ENCODE peak calls at places on chromosomes 1 and 21, in six cellular contexts. T, X, D, Y, F and A are unnamed samples.
A peak's percentile ranks its signal among the peaks of the same experiment; 100 is the strongest.

GRCh38 chr21:28884481-28884880 is 108.2 kb downstream of the LTN1 start:
- DNase-seq in Y (no peak), D (no peak), F (no peak), T (no peak), X (peak; percentile 19), A (no peak)

GRCh38 chr21:27476696-27477095 is 509.8 kb upstream of the ADAMTS5 start:
- DNase-seq in T (no peak), X (no peak), F (no peak), Y (no peak), D (no peak), A (no peak)

GRCh38 chr1:40622936-40623629 is 42.4 kb downstream of the RIMS3 start:
- DNase-seq in T (no peak), F (no peak), Y (no peak), X (no peak), D (no peak), A (no peak)

GRCh38 chr1:35569956-35570355 is 3.2 kb upstream of the TFAP2E start:
- DNase-seq in T (no peak), Y (no peak), X (no peak), D (no peak), F (no peak), A (no peak)

GRCh38 chr1:156812293-156812990 is 4.2 kb downstream of the SH2D2A start:
- DNase-seq in X (no peak), D (no peak), T (no peak), Y (no peak), F (no peak), A (no peak)

GRCh38 chr1:241536969-241537368 is 4.8 kb downstream of the KMO start:
- DNase-seq in T (no peak), Y (no peak), D (no peak), F (no peak), X (no peak), A (no peak)

GRCh38 chr1:203168256-203168786 is 7.3 kb downstream of the MYBPH start:
- DNase-seq in F (no peak), T (no peak), X (no peak), D (no peak), Y (no peak), A (no peak)

GRCh38 chr1:27141266-27142003 is 13.5 kb downstream of the SLC9A1 start:
- DNase-seq in Y (no peak), T (no peak), D (no peak), X (peak; percentile 71), F (no peak), A (peak; percentile 56)

GRCh38 chr1:3898994-3899775 is 887 bp downstream of the C1orf174 start:
- DNase-seq in F (peak; percentile 40), Y (no peak), D (no peak), X (peak; percentile 87), T (no peak), A (no peak)

GRCh38 chr1:53110370-53111072 is 31.9 kb downstream of the SLC1A7 start:
- DNase-seq in T (no peak), D (no peak), F (no peak), X (no peak), Y (no peak), A (peak; percentile 53)

GRCh38 chr1:39081266-39082139 is 55.4 kb downstream of the NDUFS5 start:
- DNase-seq in X (no peak), D (no peak), T (no peak), Y (peak; percentile 60), F (peak; percentile 67), A (no peak)

GRCh38 chr1:43930168-43930948 is 3.2 kb upstream of the ARTN start:
- DNase-seq in F (no peak), Y (no peak), X (peak; percentile 85), D (no peak), T (peak; percentile 49), A (no peak)

GRCh38 chr1:227779021-227779441 is 36.4 kb upstream of the PRSS38 start:
- DNase-seq in Y (no peak), X (no peak), D (no peak), T (no peak), F (no peak), A (no peak)

GRCh38 chr21:30233228-30233627 is 17.3 kb upstream of the CLDN8 start:
- DNase-seq in X (no peak), T (no peak), Y (no peak), F (no peak), D (no peak), A (no peak)

GRCh38 chr1:115426271-115426771 is 88.3 kb upstream of the NGF start:
- DNase-seq in F (no peak), D (peak; percentile 37), X (no peak), T (no peak), Y (peak; percentile 92), A (no peak)

GRCh38 chr1:35111106-35111505 is 31.9 kb downstream of the ZMYM1 start:
- DNase-seq in T (no peak), Y (no peak), X (no peak), D (no peak), F (no peak), A (no peak)

GRCh38 chr21:32426592-32427051 is 14.1 kb downstream of the EVA1C start:
- DNase-seq in D (no peak), X (no peak), T (no peak), F (no peak), Y (no peak), A (no peak)

GRCh38 chr1:94143173-94143808 is 22.3 kb upstream of the ABCA4 start:
- DNase-seq in D (no peak), Y (no peak), F (no peak), T (no peak), X (no peak), A (no peak)

GRCh38 chr1:172976222-172977041 is 74.3 kb downstream of the TNFSF18 start:
- DNase-seq in T (no peak), X (no peak), F (no peak), Y (no peak), D (no peak), A (no peak)

GRCh38 chr1:169348356-169349036 is 19.1 kb downstream of the NME7 start:
- DNase-seq in F (peak; percentile 69), D (no peak), Y (no peak), X (peak; percentile 69), T (peak; percentile 57), A (no peak)

GRCh38 chr1:161300478-161300877 is 9.3 kb downstream of the MPZ start:
- DNase-seq in Y (no peak), D (no peak), T (no peak), F (no peak), X (no peak), A (no peak)

GRCh38 chr1:26786437-26787380 is 1.0 kb upstream of the PIGV start:
- DNase-seq in Y (peak; percentile 82), D (peak; percentile 35), T (no peak), F (peak; percentile 73), X (peak; percentile 69), A (peak; percentile 65)

GRCh38 chr1:150578278-150579109 is 916 bp downstream of the MCL1 start:
- DNase-seq in X (peak; percentile 55), D (peak; percentile 54), T (no peak), F (peak; percentile 69), Y (peak; percentile 72), A (peak; percentile 80)

GRCh38 chr1:234672349-234673135 is 62.6 kb upstream of the IRF2BP2 start:
- DNase-seq in T (no peak), Y (no peak), F (no peak), D (no peak), X (no peak), A (no peak)
- H3K4me1 ChIP-seq in T (no peaks in the 10 kb centered on the region), Y (no peaks in the 10 kb centered on the region), F (peaks cover 12% of the 10 kb centered on the region), D (no peaks in the 10 kb centered on the region), X (peaks cover 4% of the 10 kb centered on the region), A (peaks cover 3% of the 10 kb centered on the region)

GRCh38 chr21:15445327-15445726 is 284.5 kb upstream of the USP25 start:
- DNase-seq in F (no peak), Y (no peak), X (peak; percentile 68), T (no peak), D (no peak), A (no peak)
- H3K4me1 ChIP-seq in F (no peaks in the 10 kb centered on the region), Y (no peaks in the 10 kb centered on the region), X (peaks cover 22% of the 10 kb centered on the region), T (no peaks in the 10 kb centered on the region), D (no peaks in the 10 kb centered on the region), A (no peaks in the 10 kb centered on the region)

DNA sequence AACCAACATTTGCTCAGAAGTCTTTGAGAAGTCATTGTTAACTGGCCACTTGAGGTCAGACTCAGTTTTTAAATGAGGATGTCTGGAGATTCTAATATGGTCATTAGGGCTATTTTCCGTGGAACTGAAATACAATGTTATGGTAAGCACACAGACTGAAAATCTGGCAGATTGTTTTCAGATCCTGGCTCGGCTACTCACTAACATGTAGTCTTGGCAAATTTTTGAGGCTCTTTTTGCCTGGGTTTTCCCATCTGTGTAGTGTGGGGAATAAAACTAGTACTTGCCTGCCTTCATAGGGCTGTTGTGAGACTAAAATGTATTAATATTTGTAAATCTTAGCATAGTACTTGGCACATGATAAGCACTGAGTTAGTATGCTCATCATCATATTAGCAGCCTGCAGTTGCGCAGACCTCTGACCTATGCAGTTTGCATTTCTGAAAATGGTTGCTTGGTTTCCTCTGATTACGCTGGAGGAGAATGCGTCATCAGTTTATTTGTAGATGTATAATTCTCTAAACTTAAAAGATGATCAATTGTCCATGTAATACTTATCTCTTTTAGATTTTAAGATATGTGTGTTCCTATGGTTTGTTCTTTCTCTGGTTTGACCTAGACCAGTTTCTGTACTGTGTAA is 100.9 kb downstream of the C1orf21 start:
- DNase-seq in F (no peak), T (no peak), X (no peak), Y (no peak), D (no peak), A (no peak)
- H3K4me1 ChIP-seq in F (peaks cover 20% of the 10 kb centered on the region), T (peaks cover 10% of the 10 kb centered on the region), X (peaks cover 40% of the 10 kb centered on the region), Y (no peaks in the 10 kb centered on the region), D (peaks cover 59% of the 10 kb centered on the region), A (peaks cover 56% of the 10 kb centered on the region)

GRCh38 chr1:207948536-207949250 is 37.8 kb upstream of the CD34 start:
- DNase-seq in Y (no peak), D (no peak), X (no peak), F (no peak), T (no peak), A (no peak)

GRCh38 chr1:207941664-207942063 is 30.7 kb upstream of the CD34 start:
- DNase-seq in Y (peak; percentile 86), X (no peak), D (peak; percentile 37), F (no peak), T (no peak), A (peak; percentile 49)

GRCh38 chr1:207949571-207950195 is 38.8 kb upstream of the CD34 start:
- DNase-seq in F (no peak), Y (no peak), D (no peak), T (no peak), X (no peak), A (no peak)

DNA sequence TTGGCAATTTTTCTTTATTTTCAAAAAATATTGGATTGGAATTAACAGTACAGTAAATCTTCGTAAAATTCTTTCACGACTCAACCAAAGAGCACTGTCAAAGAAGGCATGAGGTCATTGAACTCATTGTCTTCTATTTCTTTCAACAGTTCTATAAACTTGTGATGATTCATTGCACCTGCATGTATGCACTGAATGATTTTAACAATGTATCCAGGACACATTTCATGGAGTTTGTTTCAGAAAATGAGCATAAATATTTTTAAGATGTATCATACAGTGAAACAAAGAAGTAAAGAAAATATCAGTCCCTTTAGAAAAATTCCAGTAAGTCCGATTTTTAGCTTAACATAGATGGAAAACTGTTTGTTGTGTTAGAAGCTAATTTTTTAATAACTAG is 33.6 kb upstream of the CD34 start:
- DNase-seq in F (no peak), X (no peak), D (no peak), T (no peak), Y (no peak), A (no peak)
- H3K4me1 ChIP-seq in F (no peaks in the 10 kb centered on the region), X (no peaks in the 10 kb centered on the region), D (peaks cover 11% of the 10 kb centered on the region), T (no peaks in the 10 kb centered on the region), Y (no peaks in the 10 kb centered on the region), A (no peaks in the 10 kb centered on the region)